ENCODE peak calls at places on chromosomes 4 and X, in nine cellular contexts. H is PC-3, C is GM23248, X is neural progenitor cell, I is SK-N-SH, F is GM23338, Z is OCI-LY7, G is hepatocyte, Y is HCT116. M is an unnamed sample.

GRCh38 chr4:179582164-179582563 is 2139.9 kb upstream of the AGA start:
- DNase-seq in H (no peak), C (no peak), X (no peak), I (no peak), F (no peak), Z (no peak), G (no peak), Y (no peak), M (no peak)

GRCh38 chr4:131499139-131499873 is 1649.8 kb upstream of the PCDH10 start:
- DNase-seq in H (peak; percentile 48), C (peak; percentile 1), X (no peak), I (no peak), F (no peak), Z (no peak), G (peak; percentile 8), Y (no peak), M (no peak)

GRCh38 chrX:106168107-106168506 is at the start of gene PWWP3B:
- DNase-seq in H (peak; percentile 23), C (peak; percentile 38), X (peak; percentile 71), I (no peak), F (peak; percentile 74), Z (no peak), G (peak; percentile 79), Y (peak; percentile 38), M (no peak)

GRCh38 chr4:84623661-84624060 is 40.7 kb downstream of the CDS1 start:
- DNase-seq in H (no peak), C (no peak), X (no peak), I (no peak), F (peak; percentile 29), Z (no peak), G (no peak), Y (no peak), M (no peak)

GRCh38 chr4:145484240-145484846 is 2.7 kb downstream of the SMAD1 start:
- DNase-seq in H (no peak), C (no peak), X (no peak), I (peak; percentile 41), F (no peak), Z (no peak), G (no peak), Y (no peak), M (no peak)

GRCh38 chr4:71689822-71690221 is 94.1 kb downstream of the GC start:
- DNase-seq in H (no peak), C (no peak), X (no peak), I (no peak), F (no peak), Z (no peak), G (no peak), Y (no peak), M (no peak)

GRCh38 chr4:102825261-102826071 is 1.9 kb downstream of the UBE2D3 start:
- DNase-seq in H (peak; percentile 65), C (peak; percentile 83), X (peak; percentile 25), I (peak; percentile 23), F (peak; percentile 69), Z (peak; percentile 64), G (peak; percentile 51), Y (peak; percentile 53), M (peak; percentile 42)

GRCh38 chr4:20420916-20421315 is 169.2 kb downstream of the SLIT2 start:
- DNase-seq in H (no peak), C (no peak), X (no peak), I (no peak), F (no peak), Z (no peak), G (no peak), Y (no peak), M (no peak)

GRCh38 chr4:66863481-66863880 is 681.8 kb downstream of the CENPC start:
- DNase-seq in H (no peak), C (no peak), X (no peak), I (no peak), F (no peak), Z (no peak), G (no peak), Y (no peak), M (no peak)

GRCh38 chr4:3744232-3744631 is 22.0 kb upstream of the ADRA2C start:
- DNase-seq in H (no peak), C (no peak), X (no peak), I (no peak), F (no peak), Z (no peak), G (no peak), Y (no peak), M (no peak)

GRCh38 chr4:26736621-26737020 is 124.0 kb upstream of the STIM2 start:
- DNase-seq in H (no peak), C (peak; percentile 43), X (no peak), I (no peak), F (no peak), Z (no peak), G (no peak), Y (no peak), M (no peak)

GRCh38 chrX:1392376-1393130 is 640 bp upstream of the SLC25A6 start:
- DNase-seq in H (peak; percentile 45), C (peak; percentile 87), X (peak; percentile 84), I (peak; percentile 81), F (peak; percentile 78), Z (peak; percentile 69), G (peak; percentile 87), Y (no peak), M (peak; percentile 32)

GRCh38 chr4:13528823-13529129 is 15.5 kb downstream of the NKX3-2 start:
- DNase-seq in H (no peak), C (no peak), X (no peak), I (peak; percentile 27), F (no peak), Z (no peak), G (no peak), Y (no peak), M (peak; percentile 2)

GRCh38 chr4:182339246-182339645 is 96.0 kb downstream of the TENM3 start:
- DNase-seq in H (no peak), C (no peak), X (peak; percentile 78), I (no peak), F (peak; percentile 71), Z (no peak), G (peak; percentile 16), Y (no peak), M (no peak)

GRCh38 chr4:182338059-182338458 is 94.9 kb downstream of the TENM3 start:
- DNase-seq in H (no peak), C (no peak), X (no peak), I (no peak), F (no peak), Z (no peak), G (no peak), Y (no peak), M (no peak)

GRCh38 chr4:182338731-182339130 is 95.5 kb downstream of the TENM3 start:
- DNase-seq in H (no peak), C (no peak), X (no peak), I (no peak), F (no peak), Z (no peak), G (no peak), Y (no peak), M (no peak)

GRCh38 chr4:182337366-182337765 is 94.2 kb downstream of the TENM3 start:
- DNase-seq in H (no peak), C (no peak), X (no peak), I (no peak), F (no peak), Z (no peak), G (no peak), Y (no peak), M (no peak)
- TF ChIP-seq EZH2phosphoT487 in H (no peak), C (no peak), X (no peak), I (no peak), F (no peak), Z (no peak), G (no peak), Y (no peak), M (no peak)

DNA sequence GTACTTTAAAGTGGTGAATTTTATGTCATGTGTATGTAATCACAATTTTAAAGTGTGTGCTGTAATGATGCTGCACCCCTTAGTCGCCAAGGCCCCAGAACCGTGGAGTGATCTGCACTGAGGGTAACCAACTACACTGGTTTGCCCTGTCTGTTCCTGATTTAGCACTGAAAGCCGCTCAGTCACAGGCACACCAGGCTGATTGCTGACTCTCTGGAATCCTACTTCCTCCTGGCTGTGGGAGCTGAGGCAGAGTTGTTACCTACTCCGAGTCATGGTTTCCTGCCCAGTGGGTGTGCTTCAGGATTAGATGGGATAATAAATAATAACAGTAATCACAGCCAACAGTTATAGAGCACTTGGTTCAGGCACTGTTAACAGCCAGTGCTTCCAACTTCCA is 645.4 kb downstream of the BCOR start:
- DNase-seq in H (no peak), C (no peak), X (no peak), I (no peak), F (no peak), Z (no peak), G (no peak), Y (no peak), M (no peak)
- H3K79me2 ChIP-seq in H (no peaks in the 10 kb centered on the region), C (no peaks in the 10 kb centered on the region), X (no peaks in the 10 kb centered on the region), I (no peaks in the 10 kb centered on the region), F (no peaks in the 10 kb centered on the region), Z (no peaks in the 10 kb centered on the region), G (no peaks in the 10 kb centered on the region), Y (no peaks in the 10 kb centered on the region), M (no peaks in the 10 kb centered on the region)

GRCh38 chr4:55407119-55407518 is 11.4 kb downstream of the TMEM165 start:
- DNase-seq in H (no peak), C (peak; percentile 23), X (no peak), I (no peak), F (no peak), Z (no peak), G (no peak), Y (no peak), M (no peak)

GRCh38 chr4:55410431-55410830 is 14.7 kb downstream of the TMEM165 start:
- DNase-seq in H (no peak), C (no peak), X (no peak), I (no peak), F (no peak), Z (no peak), G (no peak), Y (no peak), M (no peak)

GRCh38 chr4:55407764-55408163 is 12.0 kb downstream of the TMEM165 start:
- DNase-seq in H (no peak), C (no peak), X (no peak), I (no peak), F (no peak), Z (no peak), G (no peak), Y (no peak), M (no peak)

GRCh38 chr4:55411621-55412020 is 15.9 kb downstream of the TMEM165 start:
- DNase-seq in H (peak; percentile 22), C (peak; percentile 23), X (no peak), I (no peak), F (no peak), Z (no peak), G (no peak), Y (no peak), M (no peak)

GRCh38 chr4:55409468-55410171 is 13.9 kb downstream of the TMEM165 start:
- DNase-seq in H (no peak), C (peak; percentile 59), X (peak; percentile 62), I (no peak), F (peak; percentile 55), Z (peak; percentile 52), G (no peak), Y (no peak), M (no peak)
- H4K20me1 ChIP-seq in H (peaks cover 60% of the 10 kb centered on the region), C (peaks cover 22% of the 10 kb centered on the region), X (peaks cover 58% of the 10 kb centered on the region), I (peaks cover 92% of the 10 kb centered on the region), F (peaks cover 62% of the 10 kb centered on the region), Z (peaks cover 4% of the 10 kb centered on the region), G (peaks cover 74% of the 10 kb centered on the region), Y (peaks cover 17% of the 10 kb centered on the region), M (no peaks in the 10 kb centered on the region)

DNA sequence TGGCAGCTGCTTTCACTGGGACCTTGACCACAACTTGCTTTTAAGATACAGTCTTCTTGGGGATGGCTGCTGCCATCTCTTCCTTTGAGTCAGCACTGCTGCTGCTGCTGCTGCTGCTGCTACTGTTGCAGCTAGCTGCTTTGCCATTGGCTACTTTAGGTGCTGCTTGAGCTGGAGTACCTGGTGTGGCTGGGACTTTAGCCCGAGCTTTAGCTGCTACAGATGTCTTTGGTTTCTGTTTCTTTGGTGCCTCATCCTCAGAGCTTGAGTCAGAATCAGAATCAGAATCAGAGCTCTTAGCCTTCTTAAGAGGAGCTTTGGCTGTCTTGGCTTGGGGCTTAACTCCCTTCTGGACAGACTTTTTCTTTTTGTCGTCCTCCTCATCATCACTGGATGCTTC is 52.2 kb downstream of the FAM9B start:
- DNase-seq in H (no peak), C (no peak), X (peak; percentile 15), I (no peak), F (no peak), Z (no peak), G (no peak), Y (no peak), M (peak; percentile 83)
- TF ChIP-seq EZH2phosphoT487 in H (no peak), C (no peak), X (no peak), I (no peak), F (no peak), Z (no peak), G (no peak), Y (no peak), M (no peak)

M was measured in MM.1S.